ENCODE peak calls at places on chromosome 4, in seven cellular contexts. One of them, this sample, is unnamed. For H3K9me3, the result is how much of the 10 kb centered on the place peaks cover.

GRCh38 chr4:7427326-7428260 is 7.1 kb downstream of the PSAPL1 start:
- DNase-seq in kidney: peak
- DNase-seq in HepG2: no peak
- DNase-seq in tibial nerve: no peak
- DNase-seq in Panc1: no peak
- DNase-seq in uterus: peak
- DNase-seq in ascending aorta: no peak
- DNase-seq in this sample: peak

GRCh38 chr4:73735231-73735630 is 5.1 kb upstream of the CXCL8 start:
- DNase-seq in kidney: no peak
- DNase-seq in tibial nerve: no peak
- DNase-seq in HepG2: no peak
- DNase-seq in Panc1: no peak
- DNase-seq in uterus: no peak
- DNase-seq in ascending aorta: no peak
- DNase-seq in this sample: no peak

GRCh38 chr4:136893638-136894037 is 638.7 kb downstream of the PCDH18 start:
- DNase-seq in HepG2: no peak
- DNase-seq in kidney: no peak
- DNase-seq in ascending aorta: no peak
- DNase-seq in Panc1: no peak
- DNase-seq in tibial nerve: no peak
- DNase-seq in uterus: no peak
- DNase-seq in this sample: no peak

GRCh38 chr4:1471443-1472147 is 65.4 kb upstream of the NKX1-1 start:
- DNase-seq in kidney: peak
- DNase-seq in uterus: peak
- DNase-seq in Panc1: no peak
- DNase-seq in tibial nerve: no peak
- DNase-seq in ascending aorta: no peak
- DNase-seq in HepG2: no peak
- DNase-seq in this sample: no peak

GRCh38 chr4:79964020-79964714 is 108.9 kb downstream of the ANTXR2 start:
- DNase-seq in ascending aorta: no peak
- DNase-seq in uterus: no peak
- DNase-seq in tibial nerve: no peak
- DNase-seq in Panc1: no peak
- DNase-seq in kidney: no peak
- DNase-seq in HepG2: no peak
- DNase-seq in this sample: no peak

GRCh38 chr4:26557164-26557563 is 26.7 kb upstream of the TBC1D19 start:
- DNase-seq in kidney: no peak
- DNase-seq in ascending aorta: no peak
- DNase-seq in Panc1: no peak
- DNase-seq in tibial nerve: no peak
- DNase-seq in HepG2: no peak
- DNase-seq in uterus: no peak
- DNase-seq in this sample: no peak

GRCh38 chr4:181962321-181962720 is 280.9 kb upstream of the TENM3 start:
- DNase-seq in tibial nerve: no peak
- DNase-seq in uterus: no peak
- DNase-seq in kidney: no peak
- DNase-seq in ascending aorta: no peak
- DNase-seq in HepG2: no peak
- DNase-seq in Panc1: no peak
- DNase-seq in this sample: no peak

GRCh38 chr4:26086621-26087068 is 172.6 kb downstream of the SMIM20 start:
- DNase-seq in kidney: no peak
- DNase-seq in uterus: no peak
- DNase-seq in tibial nerve: peak
- DNase-seq in Panc1: no peak
- DNase-seq in ascending aorta: no peak
- DNase-seq in HepG2: no peak
- DNase-seq in this sample: no peak

GRCh38 chr4:70818173-70818856 is 21.4 kb downstream of the GRSF1 start:
- DNase-seq in ascending aorta: no peak
- DNase-seq in HepG2: no peak
- DNase-seq in uterus: no peak
- DNase-seq in kidney: no peak
- DNase-seq in tibial nerve: no peak
- DNase-seq in Panc1: no peak
- DNase-seq in this sample: no peak

GRCh38 chr4:762211-763190 is 56.9 kb downstream of the PCGF3 start:
- DNase-seq in Panc1: no peak
- DNase-seq in ascending aorta: no peak
- DNase-seq in uterus: no peak
- DNase-seq in HepG2: peak
- DNase-seq in tibial nerve: no peak
- DNase-seq in kidney: peak
- DNase-seq in this sample: no peak

GRCh38 chr4:8910822-8911310 is 39.2 kb upstream of the HMX1 start:
- DNase-seq in HepG2: no peak
- DNase-seq in ascending aorta: no peak
- DNase-seq in uterus: peak
- DNase-seq in kidney: no peak
- DNase-seq in tibial nerve: no peak
- DNase-seq in Panc1: no peak
- DNase-seq in this sample: peak

GRCh38 chr4:84917087-84917821 is 49.2 kb downstream of the WDFY3 start:
- DNase-seq in uterus: no peak
- DNase-seq in tibial nerve: no peak
- DNase-seq in kidney: no peak
- DNase-seq in Panc1: no peak
- DNase-seq in HepG2: no peak
- DNase-seq in ascending aorta: no peak
- DNase-seq in this sample: no peak

GRCh38 chr4:84916233-84916632 is 50.3 kb downstream of the WDFY3 start:
- DNase-seq in uterus: no peak
- DNase-seq in Panc1: no peak
- DNase-seq in ascending aorta: no peak
- DNase-seq in kidney: no peak
- DNase-seq in tibial nerve: no peak
- DNase-seq in HepG2: no peak
- DNase-seq in this sample: no peak

GRCh38 chr4:84924439-84924838 is 42.1 kb downstream of the WDFY3 start:
- DNase-seq in ascending aorta: no peak
- DNase-seq in Panc1: no peak
- DNase-seq in tibial nerve: no peak
- DNase-seq in uterus: no peak
- DNase-seq in HepG2: no peak
- DNase-seq in kidney: no peak
- DNase-seq in this sample: no peak

GRCh38 chr4:84917869-84918600 is 48.5 kb downstream of the WDFY3 start:
- DNase-seq in ascending aorta: no peak
- DNase-seq in Panc1: no peak
- DNase-seq in tibial nerve: no peak
- DNase-seq in HepG2: no peak
- DNase-seq in uterus: no peak
- DNase-seq in kidney: no peak
- DNase-seq in this sample: no peak

DNA sequence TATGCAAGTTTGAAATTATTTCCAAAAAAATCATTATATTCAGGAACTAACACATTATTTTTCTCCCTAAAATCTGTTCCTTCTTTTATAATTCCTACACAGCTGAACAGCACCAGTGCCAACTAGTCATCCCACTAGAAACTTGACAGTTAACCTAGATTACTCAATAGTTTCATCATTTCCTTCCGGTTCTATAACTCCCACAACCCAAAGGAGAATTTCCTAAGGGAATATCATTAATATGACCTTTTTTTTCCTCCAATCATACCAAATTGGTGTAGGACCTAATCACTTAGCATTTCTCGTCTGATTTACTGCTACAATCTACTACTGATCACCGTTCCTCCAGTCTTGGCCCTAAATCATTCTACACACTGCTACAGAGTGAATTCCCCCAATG is 45.9 kb downstream of the WDFY3 start:
- DNase-seq in uterus: no peak
- DNase-seq in ascending aorta: no peak
- DNase-seq in Panc1: no peak
- DNase-seq in tibial nerve: no peak
- DNase-seq in HepG2: no peak
- DNase-seq in kidney: no peak
- DNase-seq in this sample: no peak
- H3K4me3 ChIP-seq in uterus: no peak
- H3K4me3 ChIP-seq in ascending aorta: no peak
- H3K4me3 ChIP-seq in Panc1: no peak
- H3K4me3 ChIP-seq in tibial nerve: no peak
- H3K4me3 ChIP-seq in HepG2: no peak
- H3K4me3 ChIP-seq in kidney: no peak
- H3K4me3 ChIP-seq in this sample: no peak

GRCh38 chr4:173121044-173121685 is 47.4 kb upstream of the GALNT7 start:
- DNase-seq in ascending aorta: no peak
- DNase-seq in Panc1: no peak
- DNase-seq in HepG2: no peak
- DNase-seq in uterus: no peak
- DNase-seq in kidney: no peak
- DNase-seq in tibial nerve: no peak
- DNase-seq in this sample: no peak
- H3K9me3 ChIP-seq in ascending aorta: under half
- H3K9me3 ChIP-seq in Panc1: under half
- H3K9me3 ChIP-seq in HepG2: under half
- H3K9me3 ChIP-seq in uterus: under half
- H3K9me3 ChIP-seq in kidney: under half
- H3K9me3 ChIP-seq in tibial nerve: under half
- H3K9me3 ChIP-seq in this sample: under half

GRCh38 chr4:183504930-183505555 is at the start of gene ING2:
- DNase-seq in ascending aorta: no peak
- DNase-seq in tibial nerve: peak
- DNase-seq in kidney: peak
- DNase-seq in HepG2: peak
- DNase-seq in Panc1: no peak
- DNase-seq in uterus: peak
- DNase-seq in this sample: no peak

GRCh38 chr4:183506389-183506735 is 1.5 kb downstream of the ING2 start:
- DNase-seq in ascending aorta: no peak
- DNase-seq in uterus: no peak
- DNase-seq in tibial nerve: no peak
- DNase-seq in Panc1: no peak
- DNase-seq in HepG2: no peak
- DNase-seq in kidney: no peak
- DNase-seq in this sample: no peak

GRCh38 chr4:183505556-183506388 is 914 bp downstream of the ING2 start:
- DNase-seq in uterus: peak
- DNase-seq in kidney: peak
- DNase-seq in Panc1: no peak
- DNase-seq in ascending aorta: peak
- DNase-seq in tibial nerve: peak
- DNase-seq in HepG2: peak
- DNase-seq in this sample: peak

GRCh38 chr4:183508693-183509092 is 3.8 kb downstream of the ING2 start:
- DNase-seq in Panc1: no peak
- DNase-seq in ascending aorta: no peak
- DNase-seq in tibial nerve: no peak
- DNase-seq in uterus: no peak
- DNase-seq in kidney: no peak
- DNase-seq in HepG2: no peak
- DNase-seq in this sample: no peak

DNA sequence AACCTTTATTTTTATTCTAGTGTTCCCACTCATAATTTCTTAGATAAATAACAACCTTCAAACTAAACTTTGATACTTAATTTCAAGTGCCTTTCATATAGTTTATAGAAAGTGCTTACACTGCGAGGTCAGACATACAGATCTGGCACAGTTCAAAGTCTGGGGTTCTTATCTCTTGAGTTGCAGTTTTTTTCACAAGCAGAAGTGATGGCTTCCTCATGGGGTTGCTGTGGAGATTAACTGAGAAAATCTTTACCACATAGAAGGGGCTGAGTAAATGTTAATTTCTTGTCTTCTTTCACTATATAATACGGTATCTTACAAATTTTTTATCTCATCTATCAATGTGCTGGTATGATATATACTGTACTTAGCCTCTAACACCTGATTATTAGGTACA is 3.1 kb downstream of the ING2 start:
- DNase-seq in HepG2: peak
- DNase-seq in Panc1: no peak
- DNase-seq in tibial nerve: no peak
- DNase-seq in uterus: no peak
- DNase-seq in ascending aorta: no peak
- DNase-seq in kidney: no peak
- DNase-seq in this sample: no peak
- TF ChIP-seq CTCF in HepG2: no peak
- TF ChIP-seq CTCF in Panc1: no peak
- TF ChIP-seq CTCF in tibial nerve: no peak
- TF ChIP-seq CTCF in uterus: no peak
- TF ChIP-seq CTCF in ascending aorta: no peak
- TF ChIP-seq CTCF in kidney: no peak
- TF ChIP-seq CTCF in this sample: no peak

DNA sequence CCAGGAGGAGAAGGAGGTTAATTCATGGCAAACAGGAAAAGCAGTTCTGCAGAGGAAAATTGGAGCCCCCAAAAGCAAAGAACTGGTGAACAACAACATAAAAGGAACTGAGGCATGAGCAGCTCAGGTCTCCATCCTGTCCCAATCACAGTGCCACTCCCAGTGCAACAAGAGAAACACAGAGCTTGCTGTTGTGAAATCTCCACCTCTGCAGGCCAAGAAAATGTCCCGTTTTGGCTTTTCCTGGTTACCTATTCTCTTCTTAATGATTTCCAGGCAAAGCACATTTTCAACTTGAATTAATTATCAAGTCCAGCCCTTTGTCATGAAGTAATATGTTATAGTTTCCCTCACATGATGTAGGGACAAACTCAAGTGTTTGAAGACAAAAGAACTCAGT is 778 bp downstream of the C1QTNF7 start:
- DNase-seq in HepG2: no peak
- DNase-seq in Panc1: no peak
- DNase-seq in kidney: no peak
- DNase-seq in ascending aorta: no peak
- DNase-seq in uterus: peak
- DNase-seq in tibial nerve: peak
- DNase-seq in this sample: no peak
- H3K4me3 ChIP-seq in HepG2: no peak
- H3K4me3 ChIP-seq in Panc1: no peak
- H3K4me3 ChIP-seq in kidney: no peak
- H3K4me3 ChIP-seq in ascending aorta: peak
- H3K4me3 ChIP-seq in uterus: no peak
- H3K4me3 ChIP-seq in tibial nerve: no peak
- H3K4me3 ChIP-seq in this sample: no peak